ENCODE peak calls at places on chromosomes 3 and 15, in five cellular contexts. D is right cardiac atrium, R is lower lobe of right lung, T is adrenal gland, N is IMR-90. P is an unnamed sample. For H3K9me3, the result is how much of the 10 kb centered on the place peaks cover.

GRCh38 chr3:106740116-106740515 is 637.1 kb upstream of the CCDC54 start:
- DNase-seq in D (no peak), R (no peak), T (no peak), N (no peak), P (no peak)

GRCh38 chr3:123605789-123606234 is 21.0 kb upstream of the HACD2 start:
- DNase-seq in D (no peak), R (no peak), T (no peak), N (no peak), P (no peak)

GRCh38 chr3:65864357-65864904 is 174.3 kb downstream of the MAGI1 start:
- DNase-seq in D (no peak), R (no peak), T (peak), N (no peak), P (no peak)

GRCh38 chr3:179716811-179717210 is 64.0 kb downstream of the USP13 start:
- DNase-seq in D (no peak), R (no peak), T (no peak), N (peak), P (no peak)

GRCh38 chr3:176839447-176839846 is 357.8 kb downstream of the TBL1XR1 start:
- DNase-seq in D (no peak), R (no peak), T (no peak), N (no peak), P (no peak)

GRCh38 chr3:149751551-149751950 is 738 bp downstream of the COMMD2 start:
- DNase-seq in D (no peak), R (no peak), T (no peak), N (no peak), P (no peak)

GRCh38 chr3:23624305-23624704 is 181.4 kb upstream of the UBE2E1 start:
- DNase-seq in D (no peak), R (no peak), T (no peak), N (peak), P (no peak)

GRCh38 chr15:101049282-101049681 is 130.1 kb downstream of the LRRK1 start:
- DNase-seq in D (no peak), R (no peak), T (no peak), N (no peak), P (no peak)

DNA sequence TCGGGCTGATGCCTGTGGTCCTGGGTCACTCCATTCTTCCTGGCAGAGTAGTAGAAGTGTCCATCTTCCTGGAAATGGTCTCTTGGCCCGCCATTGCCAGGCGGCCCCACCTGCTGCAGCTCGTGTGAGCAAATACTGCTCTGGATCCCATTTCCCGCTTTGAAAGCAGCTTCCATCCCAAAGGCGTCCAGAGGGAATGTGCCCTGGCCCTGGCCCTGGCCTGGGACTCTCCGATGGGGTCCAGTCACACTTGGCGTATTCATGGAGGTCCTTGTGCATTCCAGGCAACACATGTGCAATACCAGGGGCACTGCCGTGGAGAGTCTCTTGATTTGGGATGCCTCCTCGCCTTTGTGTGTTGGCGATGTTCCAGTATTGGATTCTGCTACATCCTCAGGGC is 111.1 kb downstream of the SNRPN start:
- DNase-seq in D (no peak), R (no peak), T (no peak), N (no peak), P (no peak)
- H3K9me3 ChIP-seq in D (half or more), R (half or more), T (half or more), N (half or more), P (under half)

GRCh38 chr3:147139341-147139740 is 267.0 kb downstream of the ZIC4 start:
- DNase-seq in D (no peak), R (no peak), T (no peak), N (no peak), P (no peak)
- H3K4me3 ChIP-seq in D (no peak), R (no peak), T (no peak), N (no peak), P (no peak)

DNA sequence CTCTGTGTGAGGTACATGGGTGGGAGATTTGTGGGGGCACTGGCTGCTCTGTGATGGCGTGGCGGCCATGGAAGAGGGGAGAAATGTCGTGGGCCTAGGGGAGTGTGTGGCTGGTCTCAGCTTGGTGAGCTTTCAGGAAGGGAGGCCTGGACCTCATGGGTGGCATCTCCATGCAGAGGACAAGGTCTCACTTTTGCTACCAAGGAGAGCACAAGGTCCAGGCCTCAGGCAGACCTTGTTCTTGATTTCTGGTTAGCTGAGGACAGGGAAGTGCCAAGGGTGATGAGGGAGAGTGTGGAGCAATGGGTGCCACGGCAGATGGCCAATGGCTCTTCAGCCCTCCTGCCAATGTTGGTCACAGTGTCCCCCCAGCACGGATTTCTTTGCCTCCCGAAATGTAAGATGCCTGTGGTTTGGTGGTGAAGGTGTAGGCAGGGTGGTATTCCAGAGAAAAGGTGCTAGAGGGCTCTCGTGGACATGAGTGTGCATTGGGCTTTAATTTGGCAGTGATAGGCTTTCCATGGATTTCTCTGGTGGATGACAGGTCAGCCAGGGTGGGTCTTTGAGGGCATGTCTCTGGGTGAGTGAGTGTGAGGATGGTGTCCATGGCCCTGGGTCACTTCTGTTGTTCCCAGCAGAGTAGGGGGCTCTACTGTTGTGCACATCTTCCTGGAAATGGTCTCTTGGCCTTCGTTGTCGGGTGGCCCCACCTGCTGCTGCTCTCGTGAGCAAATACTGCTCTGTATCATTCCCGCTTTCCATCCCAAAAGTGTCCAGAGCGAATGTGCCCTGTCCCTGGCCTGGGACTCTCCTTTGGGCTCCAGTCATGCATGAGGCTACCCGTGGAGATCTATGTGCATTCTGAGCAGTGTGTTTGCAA is 108.0 kb downstream of the SNRPN start:
- DNase-seq in D (no peak), R (peak), T (no peak), N (no peak), P (no peak)
- H3K9me3 ChIP-seq in D (half or more), R (half or more), T (half or more), N (half or more), P (under half)

GRCh38 chr3:37990527-37990926 is at the start of gene VILL:
- DNase-seq in D (no peak), R (peak), T (no peak), N (no peak), P (peak)
- H3K4me3 ChIP-seq in D (no peak), R (peak), T (no peak), N (no peak), P (no peak)

DNA sequence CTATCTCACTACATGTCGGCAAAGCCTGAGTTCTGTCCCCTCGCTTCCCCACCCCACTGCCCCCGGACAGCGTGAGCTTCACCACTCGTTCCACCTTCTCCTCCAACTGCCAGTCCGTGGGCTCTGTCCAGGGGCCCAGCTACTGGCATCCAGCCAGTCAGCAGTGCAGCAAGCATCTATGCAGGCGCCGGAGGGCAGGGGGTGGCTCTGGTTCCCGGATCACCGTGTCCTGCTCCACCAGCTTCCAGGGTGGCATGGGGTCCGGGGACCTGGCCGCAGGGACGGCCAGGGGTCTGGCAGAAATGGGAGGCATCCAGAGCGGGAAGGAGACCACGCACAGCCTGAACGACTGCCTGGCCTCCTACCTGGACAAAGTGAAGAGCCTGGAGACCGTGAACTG is 20.4 kb downstream of the CMTM8 start:
- DNase-seq in D (no peak), R (no peak), T (no peak), N (no peak), P (no peak)
- H3K9me3 ChIP-seq in D (under half), R (under half), T (under half), N (under half), P (under half)

P was measured in SJCRH30.